ENCODE peak calls at places on chromosomes 4 and X, in seven cellular contexts. One of them, this sample, is unnamed.

GRCh38 chr4:165874072-165874798 is 1.2 kb downstream of the TLL1 start:
- DNase-seq in K562: no peak
- DNase-seq in SK-N-SH: peak; percentile 16
- DNase-seq in A549: peak; percentile 5
- DNase-seq in HepG2: no peak
- DNase-seq in HCT116: no peak
- DNase-seq in GM23338: peak; percentile 47
- DNase-seq in this sample: no peak

GRCh38 chrX:2183193-2183725 is 317.5 kb downstream of the DHRSX start:
- DNase-seq in K562: no peak
- DNase-seq in SK-N-SH: no peak
- DNase-seq in A549: peak; percentile 56
- DNase-seq in HepG2: no peak
- DNase-seq in HCT116: no peak
- DNase-seq in GM23338: peak; percentile 19
- DNase-seq in this sample: no peak

GRCh38 chrX:148811236-148811635 is 310.8 kb downstream of the AFF2 start:
- DNase-seq in K562: no peak
- DNase-seq in SK-N-SH: no peak
- DNase-seq in A549: no peak
- DNase-seq in HepG2: no peak
- DNase-seq in HCT116: no peak
- DNase-seq in GM23338: no peak
- DNase-seq in this sample: no peak

GRCh38 chr4:55866290-55866907 is 13.0 kb downstream of the EXOC1 start:
- DNase-seq in K562: peak; percentile 37
- DNase-seq in SK-N-SH: no peak
- DNase-seq in A549: no peak
- DNase-seq in HepG2: no peak
- DNase-seq in HCT116: peak; percentile 82
- DNase-seq in GM23338: no peak
- DNase-seq in this sample: peak; percentile 15

GRCh38 chr4:176641237-176641636 is 151.5 kb downstream of the VEGFC start:
- DNase-seq in K562: no peak
- DNase-seq in SK-N-SH: no peak
- DNase-seq in A549: no peak
- DNase-seq in HepG2: no peak
- DNase-seq in HCT116: no peak
- DNase-seq in GM23338: no peak
- DNase-seq in this sample: no peak

GRCh38 chrX:151393514-151393913 is 3.5 kb upstream of the VMA21 start:
- DNase-seq in K562: no peak
- DNase-seq in SK-N-SH: no peak
- DNase-seq in A549: no peak
- DNase-seq in HepG2: no peak
- DNase-seq in HCT116: no peak
- DNase-seq in GM23338: peak; percentile 74
- DNase-seq in this sample: no peak

GRCh38 chr4:49217492-49217891 is 231.4 kb downstream of the CWH43 start:
- DNase-seq in K562: peak; percentile 9
- DNase-seq in SK-N-SH: no peak
- DNase-seq in A549: no peak
- DNase-seq in HepG2: no peak
- DNase-seq in HCT116: no peak
- DNase-seq in GM23338: no peak
- DNase-seq in this sample: no peak

GRCh38 chrX:23661671-23662070 is 5.6 kb upstream of the PRDX4 start:
- DNase-seq in K562: no peak
- DNase-seq in SK-N-SH: no peak
- DNase-seq in A549: no peak
- DNase-seq in HepG2: no peak
- DNase-seq in HCT116: no peak
- DNase-seq in GM23338: no peak
- DNase-seq in this sample: no peak

GRCh38 chr4:85812776-85813175 is 337.8 kb downstream of the ARHGAP24 start:
- DNase-seq in K562: no peak
- DNase-seq in SK-N-SH: no peak
- DNase-seq in A549: no peak
- DNase-seq in HepG2: no peak
- DNase-seq in HCT116: no peak
- DNase-seq in GM23338: no peak
- DNase-seq in this sample: no peak

GRCh38 chr4:173318648-173319211 is 15.4 kb downstream of the HMGB2 start:
- DNase-seq in K562: no peak
- DNase-seq in SK-N-SH: peak; percentile 18
- DNase-seq in A549: no peak
- DNase-seq in HepG2: peak; percentile 10
- DNase-seq in HCT116: peak; percentile 15
- DNase-seq in GM23338: peak; percentile 35
- DNase-seq in this sample: no peak

GRCh38 chr4:53702334-53703266 is 111.3 kb upstream of the LNX1 start:
- DNase-seq in K562: no peak
- DNase-seq in SK-N-SH: peak; percentile 84
- DNase-seq in A549: peak; percentile 10
- DNase-seq in HepG2: peak; percentile 63
- DNase-seq in HCT116: no peak
- DNase-seq in GM23338: peak; percentile 53
- DNase-seq in this sample: peak; percentile 88

GRCh38 chr4:26342328-26343040 is 21.7 kb downstream of the RBPJ start:
- DNase-seq in K562: peak; percentile 14
- DNase-seq in SK-N-SH: no peak
- DNase-seq in A549: peak; percentile 7
- DNase-seq in HepG2: peak; percentile 9
- DNase-seq in HCT116: peak; percentile 23
- DNase-seq in GM23338: no peak
- DNase-seq in this sample: no peak

GRCh38 chrX:107549504-107549903 is 78.8 kb upstream of the PRPS1 start:
- DNase-seq in K562: no peak
- DNase-seq in SK-N-SH: no peak
- DNase-seq in A549: no peak
- DNase-seq in HepG2: no peak
- DNase-seq in HCT116: no peak
- DNase-seq in GM23338: no peak
- DNase-seq in this sample: no peak

GRCh38 chrX:7996414-7996813 is 69.2 kb upstream of the PNPLA4 start:
- DNase-seq in K562: peak; percentile 8
- DNase-seq in SK-N-SH: peak; percentile 30
- DNase-seq in A549: no peak
- DNase-seq in HepG2: peak; percentile 28
- DNase-seq in HCT116: no peak
- DNase-seq in GM23338: peak; percentile 33
- DNase-seq in this sample: no peak

GRCh38 chrX:154136627-154137161 is 7.3 kb upstream of the OPN1LW start:
- DNase-seq in K562: peak; percentile 82
- DNase-seq in SK-N-SH: peak; percentile 89
- DNase-seq in A549: peak; percentile 62
- DNase-seq in HepG2: peak; percentile 45
- DNase-seq in HCT116: peak; percentile 21
- DNase-seq in GM23338: peak; percentile 81
- DNase-seq in this sample: no peak

GRCh38 chr4:82360298-82361177 is 13.3 kb downstream of the HNRNPD start:
- DNase-seq in K562: peak; percentile 22
- DNase-seq in SK-N-SH: peak; percentile 30
- DNase-seq in A549: no peak
- DNase-seq in HepG2: no peak
- DNase-seq in HCT116: no peak
- DNase-seq in GM23338: peak; percentile 70
- DNase-seq in this sample: no peak

GRCh38 chr4:1500231-1500965 is 94.2 kb upstream of the NKX1-1 start:
- DNase-seq in K562: no peak
- DNase-seq in SK-N-SH: peak; percentile 4
- DNase-seq in A549: no peak
- DNase-seq in HepG2: no peak
- DNase-seq in HCT116: no peak
- DNase-seq in GM23338: no peak
- DNase-seq in this sample: no peak

GRCh38 chr4:86608757-86609375 is 14.8 kb downstream of the PTPN13 start:
- DNase-seq in K562: no peak
- DNase-seq in SK-N-SH: no peak
- DNase-seq in A549: no peak
- DNase-seq in HepG2: no peak
- DNase-seq in HCT116: no peak
- DNase-seq in GM23338: no peak
- DNase-seq in this sample: no peak

GRCh38 chrX:9611436-9612145 is 146.7 kb downstream of the TBL1X start:
- DNase-seq in K562: no peak
- DNase-seq in SK-N-SH: peak; percentile 30
- DNase-seq in A549: no peak
- DNase-seq in HepG2: peak; percentile 15
- DNase-seq in HCT116: no peak
- DNase-seq in GM23338: no peak
- DNase-seq in this sample: no peak

GRCh38 chr4:77336411-77337142 is 179.6 kb downstream of the CCNG2 start:
- DNase-seq in K562: no peak
- DNase-seq in SK-N-SH: no peak
- DNase-seq in A549: no peak
- DNase-seq in HepG2: no peak
- DNase-seq in HCT116: no peak
- DNase-seq in GM23338: no peak
- DNase-seq in this sample: no peak

GRCh38 chrX:40176256-40176978 is 78.7 kb upstream of the BCOR start:
- DNase-seq in K562: peak; percentile 82
- DNase-seq in SK-N-SH: peak; percentile 74
- DNase-seq in A549: peak; percentile 44
- DNase-seq in HepG2: peak; percentile 35
- DNase-seq in HCT116: no peak
- DNase-seq in GM23338: peak; percentile 52
- DNase-seq in this sample: no peak

GRCh38 chr4:127309360-127310095 is 323.2 kb upstream of the INTU start:
- DNase-seq in K562: no peak
- DNase-seq in SK-N-SH: no peak
- DNase-seq in A549: no peak
- DNase-seq in HepG2: no peak
- DNase-seq in HCT116: peak; percentile 21
- DNase-seq in GM23338: no peak
- DNase-seq in this sample: no peak

GRCh38 chr4:107736924-107737448 is 17.0 kb upstream of the PAPSS1 start:
- DNase-seq in K562: peak; percentile 66
- DNase-seq in SK-N-SH: peak; percentile 45
- DNase-seq in A549: peak; percentile 31
- DNase-seq in HepG2: peak; percentile 69
- DNase-seq in HCT116: peak; percentile 44
- DNase-seq in GM23338: peak; percentile 85
- DNase-seq in this sample: no peak

GRCh38 chrX:66622209-66622608 is 16.7 kb downstream of the EDA2R start:
- DNase-seq in K562: no peak
- DNase-seq in SK-N-SH: no peak
- DNase-seq in A549: no peak
- DNase-seq in HepG2: no peak
- DNase-seq in HCT116: no peak
- DNase-seq in GM23338: no peak
- DNase-seq in this sample: no peak

GRCh38 chr4:141045848-141046247 is 87.4 kb downstream of the RNF150 start:
- DNase-seq in K562: no peak
- DNase-seq in SK-N-SH: no peak
- DNase-seq in A549: no peak
- DNase-seq in HepG2: no peak
- DNase-seq in HCT116: no peak
- DNase-seq in GM23338: no peak
- DNase-seq in this sample: no peak

GRCh38 chr4:141047228-141047884 is 85.9 kb downstream of the RNF150 start:
- DNase-seq in K562: no peak
- DNase-seq in SK-N-SH: peak; percentile 17
- DNase-seq in A549: no peak
- DNase-seq in HepG2: no peak
- DNase-seq in HCT116: no peak
- DNase-seq in GM23338: no peak
- DNase-seq in this sample: no peak

GRCh38 chr4:141041021-141041476 is 92.2 kb downstream of the RNF150 start:
- DNase-seq in K562: no peak
- DNase-seq in SK-N-SH: no peak
- DNase-seq in A549: no peak
- DNase-seq in HepG2: no peak
- DNase-seq in HCT116: no peak
- DNase-seq in GM23338: no peak
- DNase-seq in this sample: no peak

GRCh38 chr4:141046255-141046654 is 87.0 kb downstream of the RNF150 start:
- DNase-seq in K562: no peak
- DNase-seq in SK-N-SH: no peak
- DNase-seq in A549: no peak
- DNase-seq in HepG2: peak; percentile 10
- DNase-seq in HCT116: no peak
- DNase-seq in GM23338: no peak
- DNase-seq in this sample: no peak
- TF ChIP-seq REST in K562: no peak
- TF ChIP-seq REST in SK-N-SH: peak; percentile 20
- TF ChIP-seq REST in A549: no peak
- TF ChIP-seq REST in HepG2: no peak
- TF ChIP-seq REST in HCT116: no peak
- TF ChIP-seq REST in GM23338: no peak
- TF ChIP-seq REST in this sample: no peak

GRCh38 chr4:138798404-138798803 is 217.2 kb upstream of the NOCT start:
- DNase-seq in K562: no peak
- DNase-seq in SK-N-SH: no peak
- DNase-seq in A549: no peak
- DNase-seq in HepG2: no peak
- DNase-seq in HCT116: no peak
- DNase-seq in GM23338: no peak
- DNase-seq in this sample: no peak
- TF ChIP-seq REST in K562: no peak
- TF ChIP-seq REST in SK-N-SH: no peak
- TF ChIP-seq REST in A549: no peak
- TF ChIP-seq REST in HepG2: no peak
- TF ChIP-seq REST in HCT116: no peak
- TF ChIP-seq REST in GM23338: no peak
- TF ChIP-seq REST in this sample: no peak

GRCh38 chr4:47274931-47275330 is 188.6 kb downstream of the COMMD8 start:
- DNase-seq in K562: no peak
- DNase-seq in SK-N-SH: no peak
- DNase-seq in A549: no peak
- DNase-seq in HepG2: peak; percentile 5
- DNase-seq in HCT116: no peak
- DNase-seq in GM23338: no peak
- DNase-seq in this sample: no peak

GRCh38 chr4:47271296-47271695 is 192.2 kb downstream of the COMMD8 start:
- DNase-seq in K562: no peak
- DNase-seq in SK-N-SH: no peak
- DNase-seq in A549: no peak
- DNase-seq in HepG2: no peak
- DNase-seq in HCT116: no peak
- DNase-seq in GM23338: no peak
- DNase-seq in this sample: no peak

GRCh38 chr4:47270226-47270888 is 193.1 kb downstream of the COMMD8 start:
- DNase-seq in K562: no peak
- DNase-seq in SK-N-SH: no peak
- DNase-seq in A549: no peak
- DNase-seq in HepG2: no peak
- DNase-seq in HCT116: no peak
- DNase-seq in GM23338: peak; percentile 17
- DNase-seq in this sample: no peak
- TF ChIP-seq REST in K562: no peak
- TF ChIP-seq REST in SK-N-SH: no peak
- TF ChIP-seq REST in A549: no peak
- TF ChIP-seq REST in HepG2: no peak
- TF ChIP-seq REST in HCT116: no peak
- TF ChIP-seq REST in GM23338: no peak
- TF ChIP-seq REST in this sample: no peak

DNA sequence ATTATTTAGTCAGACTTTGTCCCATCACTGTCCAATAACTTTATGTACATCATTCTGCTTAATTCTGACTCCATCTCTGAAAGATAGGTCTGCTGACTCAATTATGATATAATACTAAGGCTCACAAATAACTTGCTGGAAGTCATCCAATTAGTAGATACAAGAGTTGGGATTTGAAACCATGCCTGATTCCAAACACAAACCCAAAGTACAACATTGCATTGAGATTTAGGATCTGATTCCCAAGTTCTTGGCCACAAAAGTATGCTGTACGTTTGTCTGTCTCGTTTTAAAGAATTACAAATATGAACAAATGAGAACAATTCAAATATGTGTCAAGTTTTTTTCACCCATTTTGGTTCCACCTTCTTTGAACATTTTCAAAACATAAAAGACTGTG is 108.8 kb downstream of the AMELX start:
- DNase-seq in K562: no peak
- DNase-seq in SK-N-SH: no peak
- DNase-seq in A549: no peak
- DNase-seq in HepG2: no peak
- DNase-seq in HCT116: no peak
- DNase-seq in GM23338: no peak
- DNase-seq in this sample: no peak
- TF ChIP-seq REST in K562: no peak
- TF ChIP-seq REST in SK-N-SH: no peak
- TF ChIP-seq REST in A549: no peak
- TF ChIP-seq REST in HepG2: no peak
- TF ChIP-seq REST in HCT116: no peak
- TF ChIP-seq REST in GM23338: no peak
- TF ChIP-seq REST in this sample: no peak